ENCODE peak calls at places on chromosomes 13 and 19, in eight cellular contexts. Z is colonic mucosa; O is epithelial cell of proximal tubule; Y is RPMI7951; K is EH; D is sciatic nerve; U is activated T-helper 1 cell treated with anti-CD3 and anti-CD28 coated beads, Interleukin-12 subunit alpha, Interleukin-12 subunit beta, Interleukin-2, Interleukin-4 antibody, amounts not matched to agents 30 ng/mL and 10 ng/mL and 1 ng/mL, durations not matched to agents 14 hours and 24 hours and 36 hours; L is GM23248. C is an unnamed sample.

GRCh38 chr13:26048745-26049144 is 3.1 kb downstream of the SHISA2 start:
- DNase-seq in O (no peak), K (no peak), L (no peak), Z (no peak), U (no peak), Y (no peak), D (no peak), C (no peak)

GRCh38 chr19:2462635-2463421 is 6.1 kb upstream of the LMNB2 start:
- DNase-seq in U (no peak), K (peak), D (peak), Y (peak), L (peak), O (no peak), Z (peak), C (peak)

GRCh38 chr13:23547000-23547590 is 23.1 kb upstream of the TNFRSF19 start:
- DNase-seq in Z (no peak), D (peak), Y (peak), U (no peak), K (peak), L (peak), O (no peak), C (peak)

GRCh38 chr19:29620931-29621351 is 14.9 kb downstream of the POP4 start:
- DNase-seq in Y (no peak), L (no peak), D (no peak), U (peak), K (no peak), O (no peak), Z (no peak), C (no peak)

GRCh38 chr13:113548171-113548641 is 36.3 kb upstream of the TFDP1 start:
- DNase-seq in L (no peak), K (peak), O (no peak), Z (peak), Y (no peak), U (no peak), D (no peak), C (peak)

GRCh38 chr13:49897713-49898112 is 38.4 kb downstream of the SPRYD7 start:
- DNase-seq in D (no peak), L (no peak), O (no peak), K (no peak), Y (no peak), Z (no peak), U (no peak), C (no peak)

GRCh38 chr13:42533336-42533591 is 40.7 kb upstream of the TNFSF11 start:
- DNase-seq in O (no peak), Z (no peak), Y (no peak), D (no peak), L (no peak), K (no peak), U (no peak), C (no peak)

GRCh38 chr19:33194884-33195710 is 967 bp downstream of the LRP3 start:
- DNase-seq in L (peak), Y (no peak), K (peak), D (no peak), U (no peak), O (no peak), Z (peak), C (no peak)

GRCh38 chr19:7652061-7652641 is 15.2 kb downstream of the STXBP2 start:
- DNase-seq in U (peak), Z (peak), D (peak), L (peak), Y (peak), K (peak), O (no peak), C (peak)

GRCh38 chr13:29911781-29912478 is 61.5 kb upstream of the UBL3 start:
- DNase-seq in O (no peak), Z (no peak), L (no peak), Y (no peak), D (no peak), U (no peak), K (no peak), C (no peak)

GRCh38 chr19:10641248-10641647 is 12.9 kb upstream of the ILF3 start:
- DNase-seq in L (no peak), U (no peak), Z (no peak), K (no peak), O (no peak), Y (no peak), D (no peak), C (no peak)

GRCh38 chr19:2811221-2811722 is 8.4 kb upstream of the ZNF554 start:
- DNase-seq in Z (peak), U (no peak), O (no peak), K (no peak), Y (no peak), D (no peak), L (no peak), C (no peak)

GRCh38 chr13:31797154-31797775 is 57.9 kb downstream of the RXFP2 start:
- DNase-seq in L (peak), U (no peak), D (no peak), O (no peak), K (peak), Z (no peak), Y (peak), C (no peak)

C was measured in posterior vena cava.